ENCODE peak calls at places on chromosomes 3 and 15, in seven cellular contexts. N, R, U, W, M, T and B are unnamed samples.

GRCh38 chr3:48194446-48195071 is 6.3 kb upstream of the CDC25A start:
- DNase-seq in U (peak), M (peak), R (peak), T (peak), W (peak), N (peak), B (peak)

GRCh38 chr15:60507596-60508424 is 28.9 kb upstream of the ICE2 start:
- DNase-seq in W (peak), N (peak), R (peak), M (peak), T (peak), U (no peak), B (peak)

GRCh38 chr15:93042211-93042610 is 46.8 kb downstream of the RGMA start:
- DNase-seq in W (no peak), R (no peak), M (no peak), N (no peak), T (no peak), U (no peak), B (no peak)

GRCh38 chr3:57226156-57226555 is 1.4 kb upstream of the APPL1 start:
- DNase-seq in R (no peak), U (no peak), W (no peak), M (no peak), T (no peak), N (no peak), B (no peak)

GRCh38 chr15:95252404-95252803 is 1021.0 kb downstream of the MCTP2 start:
- DNase-seq in W (peak), N (peak), R (no peak), U (no peak), T (no peak), M (no peak), B (no peak)

GRCh38 chr15:70192490-70192889 is 94.8 kb upstream of the TLE3 start:
- DNase-seq in R (no peak), N (no peak), W (no peak), M (no peak), U (no peak), T (no peak), B (no peak)

GRCh38 chr15:94924057-94924456 is 692.7 kb downstream of the MCTP2 start:
- DNase-seq in M (no peak), R (no peak), W (no peak), N (no peak), U (no peak), T (no peak), B (no peak)

GRCh38 chr3:17885986-17886385 is 143.6 kb upstream of the TBC1D5 start:
- DNase-seq in U (no peak), W (no peak), T (no peak), N (no peak), R (no peak), M (no peak), B (no peak)

GRCh38 chr3:12764171-12764776 is 5.2 kb upstream of the TMEM40 start:
- DNase-seq in W (no peak), M (no peak), T (no peak), N (no peak), U (no peak), R (no peak), B (no peak)

GRCh38 chr3:124582196-124582595 is 148.1 kb upstream of the UMPS start:
- DNase-seq in T (no peak), U (no peak), R (no peak), N (no peak), W (no peak), M (no peak), B (no peak)

GRCh38 chr15:63202858-63203257 is 13.5 kb downstream of the RAB8B start:
- DNase-seq in M (no peak), W (no peak), R (no peak), U (no peak), N (no peak), T (no peak), B (no peak)

GRCh38 chr3:127549826-127550487 is 40.6 kb downstream of the TPRA1 start:
- DNase-seq in R (no peak), N (no peak), U (no peak), W (no peak), M (no peak), T (no peak), B (no peak)

GRCh38 chr3:196604548-196604947 is 34.9 kb upstream of the NRROS start:
- DNase-seq in W (no peak), N (no peak), U (no peak), M (no peak), R (no peak), T (no peak), B (no peak)

GRCh38 chr15:69160976-69161877 is 792 bp downstream of the GLCE start:
- DNase-seq in N (peak), R (peak), W (peak), T (peak), M (peak), U (no peak), B (peak)

GRCh38 chr15:73336756-73337155 is 32.0 kb downstream of the HCN4 start:
- DNase-seq in W (no peak), T (no peak), N (no peak), U (no peak), R (no peak), M (no peak), B (no peak)

GRCh38 chr3:67521053-67521646 is 133.3 kb downstream of the SUCLG2 start:
- DNase-seq in N (no peak), U (no peak), M (no peak), R (no peak), T (no peak), W (no peak), B (no peak)

GRCh38 chr15:54979949-54980348 is 216.8 kb downstream of the RSL24D1 start:
- DNase-seq in R (no peak), N (no peak), W (no peak), U (no peak), T (no peak), M (no peak), B (no peak)

GRCh38 chr3:24072193-24072592 is 127.1 kb downstream of the NR1D2 start:
- DNase-seq in M (no peak), N (no peak), W (no peak), T (no peak), U (no peak), R (no peak), B (no peak)

GRCh38 chr15:101501703-101502373 is 12.3 kb upstream of the PCSK6 start:
- DNase-seq in M (no peak), T (peak), R (peak), U (peak), W (no peak), N (peak), B (no peak)

GRCh38 chr3:105793040-105793439 is 75.8 kb downstream of the CBLB start:
- DNase-seq in U (no peak), W (peak), T (peak), R (no peak), M (no peak), N (no peak), B (peak)

GRCh38 chr3:140530603-140531002 is 147.3 kb upstream of the TRIM42 start:
- DNase-seq in N (no peak), T (no peak), U (no peak), M (no peak), W (no peak), R (no peak), B (peak)

GRCh38 chr3:140532793-140533330 is 145.0 kb upstream of the TRIM42 start:
- DNase-seq in U (no peak), W (no peak), R (no peak), M (no peak), N (no peak), T (no peak), B (no peak)

GRCh38 chr3:140527156-140527555 is 150.7 kb upstream of the TRIM42 start:
- DNase-seq in N (no peak), M (no peak), T (no peak), U (no peak), W (no peak), R (no peak), B (peak)

GRCh38 chr3:140529558-140529957 is 148.3 kb upstream of the TRIM42 start:
- DNase-seq in M (no peak), U (no peak), W (no peak), T (no peak), R (no peak), N (no peak), B (no peak)

GRCh38 chr3:140529096-140529495 is 148.8 kb upstream of the TRIM42 start:
- DNase-seq in T (no peak), U (no peak), R (peak), W (peak), N (peak), M (peak), B (peak)
- H3K27ac ChIP-seq in T (no peak), U (no peak), R (no peak), W (peak), N (no peak), M (no peak), B (no peak)

DNA sequence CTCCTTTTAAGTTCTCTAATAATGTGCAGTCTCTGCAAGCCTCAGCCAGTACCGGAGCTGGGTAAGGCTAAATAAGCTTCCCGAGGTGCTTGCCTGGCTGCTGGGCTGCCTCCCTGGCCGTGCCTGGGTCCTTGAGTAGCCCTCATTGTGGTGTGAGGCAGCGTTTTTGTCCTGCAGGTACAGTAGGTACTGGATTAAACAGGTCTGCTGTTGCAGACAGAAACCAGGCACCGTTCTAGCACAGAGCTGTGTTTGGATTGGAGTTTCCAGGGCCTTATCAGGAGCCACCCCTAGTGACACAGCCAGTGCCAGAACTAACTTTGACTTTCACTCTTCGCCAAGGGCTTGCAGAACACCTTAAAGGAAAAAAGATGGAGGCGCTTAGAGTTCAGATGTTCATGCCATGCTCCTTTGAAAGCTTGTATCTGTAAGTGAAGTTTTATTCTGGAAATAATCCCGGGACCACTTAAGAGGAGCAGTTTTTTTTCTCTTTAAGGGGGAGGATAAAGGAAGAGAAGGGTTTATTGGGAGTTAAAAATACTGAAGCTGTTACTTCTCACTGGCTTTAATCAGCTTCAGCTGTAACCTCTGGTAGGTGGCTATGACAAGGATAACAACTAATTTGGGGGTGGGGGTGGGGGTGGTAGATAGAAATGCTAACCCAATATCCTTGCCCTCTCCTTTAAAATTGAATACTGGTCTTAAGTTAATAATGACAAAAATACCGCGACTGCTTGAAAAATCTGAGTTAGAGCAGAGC is 126.8 kb downstream of the MITF start:
- DNase-seq in N (no peak), R (no peak), U (peak), W (peak), M (peak), T (peak), B (no peak)
- H3K27ac ChIP-seq in N (no peak), R (no peak), U (peak), W (peak), M (no peak), T (no peak), B (peak)

GRCh38 chr15:29936353-29937049 is 114.2 kb upstream of the TJP1 start:
- DNase-seq in U (no peak), T (no peak), W (no peak), N (no peak), R (peak), M (no peak), B (peak)

GRCh38 chr15:29935296-29936020 is 113.2 kb upstream of the TJP1 start:
- DNase-seq in W (no peak), T (peak), U (no peak), R (no peak), M (no peak), N (peak), B (no peak)

GRCh38 chr15:29934251-29934650 is 112.0 kb upstream of the TJP1 start:
- DNase-seq in U (no peak), T (no peak), W (peak), R (peak), M (no peak), N (peak), B (peak)

GRCh38 chr15:29937956-29938355 is 115.7 kb upstream of the TJP1 start:
- DNase-seq in N (peak), R (peak), U (no peak), W (peak), T (no peak), M (no peak), B (peak)

GRCh38 chr15:29933043-29933442 is 110.8 kb upstream of the TJP1 start:
- DNase-seq in T (no peak), N (no peak), U (no peak), R (no peak), M (no peak), W (no peak), B (no peak)
- H3K27ac ChIP-seq in T (no peak), N (no peak), U (no peak), R (no peak), M (no peak), W (no peak), B (no peak)

GRCh38 chr3:10783360-10784346 is 32.4 kb upstream of the SLC6A11 start:
- DNase-seq in N (peak), M (no peak), U (peak), W (peak), T (peak), R (peak), B (peak)

GRCh38 chr3:10780243-10780642 is 35.8 kb upstream of the SLC6A11 start:
- DNase-seq in W (no peak), R (no peak), N (no peak), T (no peak), U (peak), M (no peak), B (no peak)

GRCh38 chr3:10779293-10779805 is 36.7 kb upstream of the SLC6A11 start:
- DNase-seq in U (peak), M (no peak), N (no peak), W (no peak), T (no peak), R (no peak), B (no peak)

GRCh38 chr3:10780922-10781321 is 35.1 kb upstream of the SLC6A11 start:
- DNase-seq in U (peak), W (no peak), N (no peak), M (no peak), T (no peak), R (no peak), B (no peak)

DNA sequence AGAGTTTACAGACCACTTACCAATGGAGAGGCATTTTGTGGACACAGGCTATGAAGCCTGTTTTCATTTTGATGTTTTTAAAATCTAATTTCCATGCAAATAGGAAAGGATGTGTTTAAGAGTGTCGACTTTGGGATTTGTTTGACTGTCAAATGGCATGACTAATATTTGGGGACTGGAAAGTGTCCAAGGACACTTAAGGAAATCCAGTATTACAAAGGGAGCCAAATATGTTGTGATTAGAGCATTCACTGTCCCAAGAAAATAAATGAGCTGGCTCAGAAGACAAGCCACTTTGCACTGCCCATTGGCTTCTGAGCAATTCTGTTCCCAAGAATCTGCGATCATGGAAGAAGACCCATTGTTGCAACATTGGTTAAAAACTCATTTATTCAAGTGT is 34.0 kb upstream of the SLC6A11 start:
- DNase-seq in R (no peak), U (peak), W (no peak), T (no peak), N (no peak), M (no peak), B (no peak)
- H3K27ac ChIP-seq in R (no peak), U (no peak), W (no peak), T (no peak), N (no peak), M (no peak), B (no peak)

GRCh38 chr15:40446144-40446543 is 5.4 kb downstream of the BAHD1 start:
- DNase-seq in U (no peak), M (no peak), N (no peak), T (no peak), R (no peak), W (no peak), B (no peak)
- H3K27ac ChIP-seq in U (no peak), M (no peak), N (peak), T (peak), R (peak), W (no peak), B (no peak)